ENCODE peak calls at places on chromosomes 2 and 18, in four cellular contexts. U is body of pancreas; M is HL-60; J is effector memory CD4-positive, alpha-beta T cell. F is an unnamed sample.

GRCh38 chr18:8380926-8381325 is 228.3 kb upstream of the RAB12 start:
- DNase-seq in U (no peak), M (no peak), J (no peak), F (no peak)

GRCh38 chr2:19806591-19806990 is 95.2 kb downstream of the TTC32 start:
- DNase-seq in U (no peak), M (no peak), J (no peak), F (no peak)

GRCh38 chr2:127137741-127138140 is 30.8 kb upstream of the BIN1 start:
- DNase-seq in U (no peak), M (no peak), J (no peak), F (no peak)

GRCh38 chr2:40034198-40034597 is 255.1 kb upstream of the THUMPD2 start:
- DNase-seq in U (no peak), M (no peak), J (no peak), F (no peak)

GRCh38 chr2:27378096-27378808 is 2.3 kb downstream of the ZNF513 start:
- DNase-seq in U (no peak), M (peak), J (no peak), F (no peak)

GRCh38 chr18:47260138-47260923 is 8.9 kb upstream of the SKOR2 start:
- DNase-seq in U (peak), M (peak), J (no peak), F (no peak)

GRCh38 chr2:133774675-133775005 is 206.4 kb upstream of the NCKAP5 start:
- DNase-seq in U (no peak), M (no peak), J (no peak), F (no peak)

GRCh38 chr2:73920577-73921545 is 5.8 kb upstream of the DGUOK start:
- DNase-seq in U (peak), M (peak), J (peak), F (peak)

GRCh38 chr18:36158261-36158867 is 28.7 kb downstream of the ELP2 start:
- DNase-seq in U (no peak), M (no peak), J (no peak), F (no peak)

DNA sequence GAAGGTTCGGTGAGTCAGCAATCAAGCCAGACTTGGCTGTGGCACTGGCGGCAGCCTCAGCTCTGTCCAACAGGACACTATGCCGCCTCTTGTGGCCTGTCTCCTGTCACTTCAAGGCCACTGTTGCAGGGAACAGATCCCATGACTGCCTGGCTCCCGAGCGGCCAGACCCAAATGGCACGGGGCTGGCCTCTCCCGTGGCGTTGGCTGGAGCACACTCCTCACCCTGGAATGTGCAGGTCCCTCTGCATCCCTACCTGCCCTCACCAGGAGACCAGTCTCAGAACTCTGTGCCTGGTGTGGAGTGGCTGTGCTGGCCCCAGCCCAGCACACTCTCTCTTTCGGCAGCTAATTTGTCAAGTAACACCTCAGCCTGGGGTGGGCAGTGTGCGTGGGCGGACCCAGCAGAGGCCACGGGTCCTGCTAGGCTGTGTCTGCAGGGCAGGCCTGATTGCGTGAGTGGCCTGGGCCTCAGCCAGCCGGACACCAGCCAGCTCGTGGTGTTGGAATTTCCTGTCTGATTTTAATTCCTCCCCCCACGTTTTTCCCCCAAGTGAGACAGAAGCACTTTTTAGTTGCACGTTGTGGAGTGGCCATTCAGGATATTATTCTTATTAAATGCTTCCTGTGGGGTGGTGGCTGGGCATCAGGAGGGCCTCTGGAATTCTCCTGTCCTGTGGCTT is 179.3 kb downstream of the GLI2 start:
- DNase-seq in U (peak), M (no peak), J (no peak), F (peak)
- H3K27ac ChIP-seq in U (peak), M (no peak), J (no peak), F (peak)

DNA sequence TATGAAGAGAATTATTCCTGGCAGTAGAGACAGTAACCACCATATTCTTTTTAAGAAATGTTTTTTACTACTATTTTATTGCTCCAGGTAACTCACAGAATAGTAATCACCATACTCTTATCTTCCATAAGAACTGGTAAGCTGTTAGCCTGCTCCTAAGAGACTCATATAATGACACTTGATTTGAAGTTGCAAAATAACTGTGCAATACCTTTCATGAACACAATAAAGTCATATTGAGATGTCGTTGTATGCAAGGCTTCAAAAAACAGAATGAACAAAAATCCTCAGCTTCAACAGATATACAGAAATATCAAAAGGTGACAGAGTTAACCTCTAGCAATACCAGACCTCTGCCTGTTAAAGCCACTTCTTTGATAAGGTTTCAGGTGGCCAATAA is 360.1 kb downstream of the NBAS start:
- DNase-seq in U (no peak), M (no peak), J (no peak), F (no peak)
- H3K27ac ChIP-seq in U (no peak), M (no peak), J (no peak), F (no peak)

DNA sequence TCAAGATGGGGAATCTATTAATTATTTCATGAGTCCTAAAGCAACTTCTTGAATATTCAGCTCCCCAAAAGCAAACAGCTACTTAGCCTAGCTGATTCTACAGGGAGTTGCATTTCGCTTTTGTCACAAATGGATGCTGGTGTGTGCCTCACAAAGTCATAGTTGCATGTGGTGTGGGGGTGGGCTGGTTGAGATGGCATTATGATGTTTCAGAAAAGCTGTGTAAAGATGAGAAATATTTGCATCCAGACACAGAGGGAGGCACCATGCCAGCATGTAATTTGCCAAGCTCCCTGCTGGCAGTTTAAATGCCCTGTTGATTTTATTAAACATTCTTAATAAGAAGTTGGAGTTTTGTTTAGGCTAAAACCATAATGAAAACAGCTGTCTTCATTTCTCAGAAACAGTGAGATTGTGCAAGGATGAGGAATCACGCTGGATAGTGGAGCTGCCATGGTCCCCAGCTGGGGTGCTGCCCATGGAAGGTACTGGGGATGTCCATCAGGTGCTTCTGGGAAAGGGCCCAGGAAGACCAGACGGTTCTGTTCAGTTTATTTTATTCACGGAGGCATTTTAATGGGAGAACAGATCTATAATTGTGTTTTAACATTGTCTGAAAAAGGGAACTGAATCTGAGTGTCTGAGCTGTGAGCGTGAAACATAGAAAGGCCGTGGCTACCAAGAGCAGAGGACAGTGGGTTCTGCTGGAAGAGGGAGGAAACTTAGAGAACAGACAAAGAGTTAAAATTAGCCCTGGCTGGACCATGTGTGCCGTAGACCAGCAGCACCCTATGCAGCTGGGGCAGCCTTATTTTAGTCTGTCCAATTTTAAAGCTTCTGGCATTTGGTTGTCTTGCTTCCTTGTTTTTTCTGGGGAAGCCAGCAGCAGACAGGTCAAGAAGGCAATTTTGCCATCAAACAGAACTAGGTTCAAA is 177.1 kb downstream of the FAM210A start:
- DNase-seq in U (no peak), M (no peak), J (no peak), F (no peak)
- H3K27ac ChIP-seq in U (peak), M (no peak), J (no peak), F (peak)

DNA sequence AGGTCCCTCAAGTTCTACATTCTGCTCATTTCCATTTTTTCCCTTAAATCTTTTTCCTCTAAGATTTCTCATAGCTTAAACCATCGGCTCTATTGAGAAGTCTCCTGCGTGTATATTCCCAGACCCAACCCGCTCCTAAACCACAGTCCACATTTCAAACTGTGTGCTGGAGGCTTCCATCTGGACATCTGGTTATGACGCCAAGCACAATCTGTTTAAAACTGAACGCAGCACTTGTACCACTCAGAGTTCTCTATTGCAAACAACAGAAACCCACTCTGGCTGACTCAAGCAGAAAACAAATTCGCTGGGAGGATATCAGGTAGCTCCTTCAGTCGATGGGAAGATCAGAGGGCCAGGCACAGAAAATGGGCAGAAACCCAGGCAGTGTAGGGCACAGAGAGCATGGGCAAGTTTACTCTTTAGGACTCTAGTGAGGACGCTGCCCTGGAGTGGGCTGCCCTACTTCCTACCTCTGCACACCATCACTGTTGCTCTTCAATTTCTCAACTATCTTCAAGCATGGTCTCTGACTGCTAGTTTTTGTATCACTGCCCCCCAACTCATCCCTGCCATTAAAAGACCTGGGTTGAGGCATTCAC is 5.6 kb upstream of the EML4 start:
- DNase-seq in U (no peak), M (no peak), J (no peak), F (no peak)
- H3K27ac ChIP-seq in U (no peak), M (no peak), J (no peak), F (no peak)

GRCh38 chr2:128260239-128261138 is 58.2 kb downstream of the HS6ST1 start:
- DNase-seq in U (no peak), M (no peak), J (no peak), F (peak)
- H3K27ac ChIP-seq in U (no peak), M (no peak), J (no peak), F (peak)

GRCh38 chr2:96529376-96530143 is 7.0 kb upstream of the ARID5A start:
- DNase-seq in U (no peak), M (no peak), J (no peak), F (no peak)

GRCh38 chr2:96531366-96531765 is 5.2 kb upstream of the ARID5A start:
- DNase-seq in U (no peak), M (no peak), J (no peak), F (peak)

GRCh38 chr2:96530474-96531357 is 5.8 kb upstream of the ARID5A start:
- DNase-seq in U (no peak), M (no peak), J (no peak), F (no peak)

GRCh38 chr2:96528680-96529375 is 7.7 kb upstream of the ARID5A start:
- DNase-seq in U (no peak), M (no peak), J (no peak), F (peak)

DNA sequence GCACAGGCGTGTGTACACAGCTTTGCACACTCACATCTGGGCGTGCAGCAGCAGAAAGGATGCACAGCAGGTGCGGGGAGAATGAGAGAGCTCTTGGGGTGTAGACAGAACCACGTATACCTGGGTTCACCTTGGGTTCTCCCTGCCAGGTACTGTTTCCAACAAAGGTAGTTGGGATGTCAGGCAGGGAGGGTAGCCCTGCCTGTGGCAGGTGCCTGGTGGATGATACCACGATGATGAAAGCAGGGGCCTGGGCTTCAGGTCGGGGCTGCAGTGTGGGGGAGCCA is 6.5 kb upstream of the ARID5A start:
- DNase-seq in U (no peak), M (no peak), J (no peak), F (no peak)
- H3K27ac ChIP-seq in U (no peak), M (no peak), J (no peak), F (peak)

GRCh38 chr18:58230438-58231179 is 186.6 kb downstream of the NEDD4L start:
- DNase-seq in U (peak), M (no peak), J (no peak), F (no peak)
- H3K27ac ChIP-seq in U (peak), M (no peak), J (no peak), F (no peak)

GRCh38 chr18:77051581-77052296 is 80.8 kb downstream of the MBP start:
- DNase-seq in U (no peak), M (no peak), J (no peak), F (no peak)

GRCh38 chr18:77052297-77052645 is 80.3 kb downstream of the MBP start:
- DNase-seq in U (no peak), M (no peak), J (no peak), F (no peak)

GRCh38 chr18:77054288-77054605 is 78.3 kb downstream of the MBP start:
- DNase-seq in U (no peak), M (peak), J (no peak), F (no peak)

GRCh38 chr18:77053616-77054287 is 78.8 kb downstream of the MBP start:
- DNase-seq in U (no peak), M (no peak), J (no peak), F (peak)

DNA sequence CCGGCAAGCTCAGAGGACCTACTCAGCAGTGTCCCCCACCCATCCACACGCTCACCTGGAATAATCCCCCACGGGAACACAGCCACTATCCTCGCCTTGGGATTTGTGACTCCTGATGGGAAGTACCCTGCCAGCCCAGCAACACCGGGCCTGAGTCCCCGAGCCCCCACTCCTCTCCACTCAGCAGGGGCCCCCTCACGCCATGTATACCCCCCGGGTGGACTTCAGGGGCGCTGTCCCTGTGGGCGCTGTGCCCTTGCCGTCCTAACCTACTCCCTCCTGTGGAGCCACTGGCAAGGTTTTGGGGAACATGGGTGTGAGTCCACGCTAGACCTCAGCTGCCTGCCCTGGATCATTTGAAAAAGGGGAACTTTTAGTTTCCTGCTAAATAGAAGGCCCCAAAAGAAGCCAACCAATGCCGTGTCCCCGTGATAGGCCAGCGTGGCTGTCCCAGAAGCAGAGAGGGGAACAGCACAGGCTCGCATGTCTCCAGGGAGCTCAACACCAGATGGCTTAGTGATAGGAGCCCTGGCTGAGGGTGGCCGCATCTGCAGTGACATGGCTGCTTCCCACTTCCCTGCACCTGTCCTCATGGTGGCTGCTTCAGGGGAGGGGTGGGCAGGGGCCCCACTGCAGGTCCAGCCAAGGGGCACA is 79.8 kb downstream of the MBP start:
- DNase-seq in U (no peak), M (peak), J (no peak), F (peak)
- H3K27ac ChIP-seq in U (peak), M (peak), J (peak), F (peak)

DNA sequence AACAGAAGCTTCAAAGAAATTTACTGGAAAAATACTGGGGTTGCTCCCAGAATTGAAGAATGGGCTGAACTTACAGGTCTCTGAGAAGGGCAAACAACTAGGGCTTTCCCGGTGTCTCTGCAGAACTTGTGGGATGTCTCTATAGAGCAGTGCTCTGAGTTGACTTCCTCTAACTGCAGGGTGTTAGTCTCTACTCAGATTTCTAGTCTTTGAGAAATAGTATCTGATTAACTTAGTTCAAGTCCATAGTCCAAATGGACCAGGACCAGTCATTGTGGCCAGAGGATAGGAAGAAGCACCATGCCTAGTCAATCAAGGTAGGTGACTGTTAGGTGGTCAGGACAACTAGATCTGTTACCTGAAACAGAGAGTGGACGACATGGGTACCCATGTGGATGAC is 45.8 kb downstream of the LIMS1 start:
- DNase-seq in U (no peak), M (no peak), J (no peak), F (no peak)
- H3K27ac ChIP-seq in U (no peak), M (no peak), J (no peak), F (peak)

DNA sequence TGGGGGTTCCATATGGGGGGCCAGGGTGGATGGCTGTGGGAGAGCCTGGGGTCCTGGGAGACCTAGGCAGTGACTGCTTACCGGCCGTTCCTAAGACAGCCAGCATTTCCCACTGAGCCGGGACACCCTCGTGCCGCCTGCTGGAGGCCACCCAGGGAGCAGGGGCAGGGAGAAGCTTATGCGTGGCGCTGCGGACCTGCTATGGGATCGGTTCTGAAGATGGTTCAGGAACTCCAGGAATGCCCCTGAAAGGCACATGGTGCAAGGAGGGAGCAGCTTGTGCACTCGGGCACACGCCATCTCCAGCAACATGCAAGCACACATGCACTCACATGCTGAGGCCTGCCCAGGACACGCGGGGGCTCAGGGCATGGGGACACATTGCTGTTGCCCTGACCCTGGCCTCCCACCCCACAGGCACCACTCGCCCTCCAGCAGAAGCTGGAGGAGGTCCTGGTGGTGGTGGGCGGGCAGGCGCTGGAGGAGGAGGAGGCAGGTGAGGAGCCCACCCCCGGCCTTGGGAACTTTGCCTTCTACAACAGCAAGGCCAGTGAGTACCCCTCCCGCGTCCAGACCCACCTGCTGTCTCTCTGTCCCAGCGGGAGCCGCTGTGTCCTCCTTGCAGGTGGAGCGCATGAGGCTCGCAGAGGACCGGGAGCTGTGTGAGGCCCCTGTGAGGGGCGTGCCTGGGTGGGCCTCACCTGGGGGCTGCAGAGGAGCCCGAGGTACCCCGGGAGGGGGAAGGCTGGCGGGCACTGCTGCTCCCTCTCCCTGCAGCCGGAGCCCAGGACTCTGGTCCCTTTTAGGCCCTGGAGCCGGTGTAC is 4.1 kb downstream of the KLHL30 start:
- DNase-seq in U (no peak), M (no peak), J (no peak), F (no peak)
- H3K27ac ChIP-seq in U (no peak), M (no peak), J (no peak), F (peak)